ENCODE peak calls at places on chromosomes 12 and 14, in ten cellular contexts. I is ovary; K is OCI-LY7; O is endothelial cell of umbilical vein; B is PC-9; R is prostate gland; C is fibroblast of lung; W is trophoblast cell; D is CD8-positive, alpha-beta memory T cell; T is neural progenitor cell. Z is an unnamed sample.

GRCh38 chr12:122977153-122977552 is 2.1 kb downstream of the OGFOD2 start:
- DNase-seq in I (no peak), B (no peak), K (no peak), D (no peak), C (no peak), O (no peak), W (no peak), T (no peak), R (no peak), Z (no peak)

GRCh38 chr14:52706286-52706685 is 714 bp upstream of the PSMC6 start:
- DNase-seq in B (no peak), T (no peak), W (no peak), R (no peak), D (peak; percentile 39), C (peak; percentile 23), O (peak; percentile 50), K (peak; percentile 22), I (no peak), Z (no peak)

GRCh38 chr12:52903285-52903854 is 1.5 kb downstream of the KRT8 start:
- DNase-seq in I (peak; percentile 80), K (no peak), R (peak; percentile 76), D (peak; percentile 35), T (peak; percentile 96), W (no peak), B (no peak), C (peak; percentile 84), O (peak; percentile 75), Z (peak; percentile 79)

GRCh38 chr12:63822352-63822751 is 22.1 kb upstream of the SRGAP1 start:
- DNase-seq in D (no peak), O (no peak), B (no peak), T (no peak), I (no peak), W (peak; percentile 20), C (peak; percentile 61), R (no peak), K (no peak), Z (no peak)

GRCh38 chr12:48973531-48973930 is 2.0 kb upstream of the WNT10B start:
- DNase-seq in D (no peak), W (peak; percentile 97), I (no peak), B (no peak), R (no peak), K (no peak), T (peak; percentile 48), O (no peak), C (no peak), Z (peak; percentile 83)

GRCh38 chr12:119621878-119622277 is 28.3 kb downstream of the TMEM233 start:
- DNase-seq in R (no peak), K (no peak), T (no peak), I (no peak), B (no peak), D (no peak), W (no peak), C (peak; percentile 27), O (no peak), Z (no peak)

GRCh38 chr12:29026419-29026818 is 122.7 kb upstream of the FAR2 start:
- DNase-seq in O (no peak), D (no peak), B (no peak), W (no peak), C (peak; percentile 81), T (no peak), I (no peak), R (no peak), K (no peak), Z (no peak)

GRCh38 chr14:49920935-49921334 is 28.1 kb downstream of the ARF6 start:
- DNase-seq in D (no peak), T (no peak), R (no peak), K (no peak), B (no peak), I (no peak), C (no peak), W (no peak), O (no peak), Z (no peak)

GRCh38 chr12:4824415-4824814 is 85.3 kb upstream of the KCNA1 start:
- DNase-seq in O (peak; percentile 20), C (peak; percentile 96), R (no peak), D (no peak), W (peak; percentile 49), T (no peak), B (no peak), K (no peak), I (no peak), Z (no peak)

GRCh38 chr14:71165121-71165574 is 257.9 kb downstream of the PCNX1 start:
- DNase-seq in D (no peak), B (peak; percentile 65), W (peak; percentile 84), I (no peak), O (no peak), T (no peak), R (no peak), C (peak; percentile 69), K (no peak), Z (no peak)

GRCh38 chr12:77433799-77434198 is 368.4 kb upstream of the E2F7 start:
- DNase-seq in W (no peak), B (no peak), K (no peak), T (no peak), D (no peak), O (no peak), I (no peak), R (no peak), C (peak; percentile 73), Z (no peak)

GRCh38 chr12:108135627-108136026 is 6.5 kb downstream of the WSCD2 start:
- DNase-seq in C (no peak), O (no peak), W (no peak), I (no peak), B (no peak), T (no peak), R (no peak), K (no peak), D (no peak), Z (no peak)
- H3K4me1 ChIP-seq in C (no peaks in the 10 kb centered on the region), O (no peaks in the 10 kb centered on the region), W (no peaks in the 10 kb centered on the region), I (no peaks in the 10 kb centered on the region), B (no peaks in the 10 kb centered on the region), T (peaks cover 31% of the 10 kb centered on the region), R (no peaks in the 10 kb centered on the region), K (no peaks in the 10 kb centered on the region), D (no peaks in the 10 kb centered on the region), Z (no peaks in the 10 kb centered on the region)

GRCh38 chr14:95483843-95484165 is 32.6 kb downstream of the SYNE3 start:
- DNase-seq in T (no peak), O (no peak), K (no peak), R (no peak), B (no peak), D (no peak), C (no peak), I (no peak), W (no peak), Z (no peak)

GRCh38 chr14:95484296-95484695 is 32.2 kb downstream of the SYNE3 start:
- DNase-seq in R (no peak), W (no peak), I (no peak), T (no peak), O (no peak), D (no peak), B (no peak), K (no peak), C (no peak), Z (no peak)

GRCh38 chr14:95481391-95482022 is 34.9 kb downstream of the SYNE3 start:
- DNase-seq in C (no peak), B (no peak), I (no peak), K (no peak), R (no peak), O (no peak), T (no peak), W (no peak), D (no peak), Z (no peak)

GRCh38 chr14:95485222-95485819 is 31.1 kb downstream of the SYNE3 start:
- DNase-seq in B (no peak), W (no peak), K (no peak), R (no peak), D (no peak), I (no peak), C (no peak), T (peak; percentile 62), O (no peak), Z (no peak)

GRCh38 chr14:95482967-95483842 is 33.2 kb downstream of the SYNE3 start:
- DNase-seq in K (no peak), W (peak; percentile 86), D (no peak), O (peak; percentile 98), T (no peak), C (peak; percentile 94), R (no peak), I (peak; percentile 85), B (peak; percentile 67), Z (peak; percentile 93)
- H3K4me1 ChIP-seq in K (peaks cover 56% of the 10 kb centered on the region), W (peaks cover 15% of the 10 kb centered on the region), D (peaks cover 20% of the 10 kb centered on the region), O (peaks cover 13% of the 10 kb centered on the region), T (peaks cover 23% of the 10 kb centered on the region), C (peaks cover 29% of the 10 kb centered on the region), R (peaks cover 2% of the 10 kb centered on the region), I (peaks cover 18% of the 10 kb centered on the region), B (peaks cover 48% of the 10 kb centered on the region), Z (peaks cover 67% of the 10 kb centered on the region)

GRCh38 chr12:31726575-31726974 is 2.2 kb downstream of the AMN1 start:
- DNase-seq in O (no peak), C (no peak), T (no peak), R (no peak), K (no peak), B (no peak), W (no peak), I (no peak), D (no peak), Z (no peak)
- H3K4me1 ChIP-seq in O (peaks cover 18% of the 10 kb centered on the region), C (no peaks in the 10 kb centered on the region), T (peaks cover 21% of the 10 kb centered on the region), R (peaks cover 3% of the 10 kb centered on the region), K (peaks cover 65% of the 10 kb centered on the region), B (peaks cover 13% of the 10 kb centered on the region), W (peaks cover 19% of the 10 kb centered on the region), I (peaks cover 6% of the 10 kb centered on the region), D (peaks cover 50% of the 10 kb centered on the region), Z (peaks cover 23% of the 10 kb centered on the region)

GRCh38 chr14:100403802-100404201 is 80.7 kb downstream of the SLC25A47 start:
- DNase-seq in K (no peak), R (no peak), D (no peak), T (no peak), O (no peak), I (no peak), B (no peak), C (no peak), W (no peak), Z (no peak)

GRCh38 chr14:100402631-100403030 is 79.5 kb downstream of the SLC25A47 start:
- DNase-seq in I (no peak), R (no peak), T (no peak), K (no peak), D (no peak), B (no peak), W (no peak), O (peak; percentile 22), C (peak; percentile 52), Z (no peak)

GRCh38 chr14:100405752-100406455 is 82.8 kb downstream of the SLC25A47 start:
- DNase-seq in R (no peak), C (no peak), T (no peak), W (no peak), O (no peak), K (no peak), D (no peak), I (no peak), B (no peak), Z (no peak)

GRCh38 chr14:100406505-100407131 is 83.5 kb downstream of the SLC25A47 start:
- DNase-seq in K (no peak), W (no peak), C (peak; percentile 45), R (no peak), B (no peak), O (no peak), D (no peak), T (no peak), I (no peak), Z (no peak)

DNA sequence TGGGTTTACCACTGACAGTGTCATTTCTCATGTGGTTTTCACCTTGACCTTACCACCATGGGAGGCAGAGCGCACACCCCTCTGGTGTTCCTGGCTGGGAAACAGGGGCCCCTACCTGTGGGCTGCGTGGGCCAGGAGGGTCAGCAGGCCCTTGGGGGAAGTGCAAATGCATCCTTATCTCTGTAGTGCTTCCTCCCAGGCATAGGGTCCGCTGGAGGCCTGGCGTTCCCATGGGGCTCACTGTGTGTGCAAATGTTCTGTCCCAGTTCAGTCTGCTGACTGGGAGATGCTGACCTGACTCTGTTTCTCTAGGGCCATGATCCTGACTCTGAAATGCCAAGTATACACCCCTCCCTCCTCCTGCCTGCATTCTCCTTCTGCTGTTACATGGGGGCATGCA is 81.3 kb downstream of the SLC25A47 start:
- DNase-seq in K (no peak), O (no peak), C (no peak), D (no peak), T (no peak), W (no peak), B (no peak), I (no peak), R (no peak), Z (no peak)
- H3K4me1 ChIP-seq in K (no peaks in the 10 kb centered on the region), O (peaks cover 4% of the 10 kb centered on the region), C (no peaks in the 10 kb centered on the region), D (peaks cover 25% of the 10 kb centered on the region), T (peaks cover 14% of the 10 kb centered on the region), W (no peaks in the 10 kb centered on the region), B (no peaks in the 10 kb centered on the region), I (no peaks in the 10 kb centered on the region), R (no peaks in the 10 kb centered on the region), Z (no peaks in the 10 kb centered on the region)